ENCODE peak calls at places on chromosomes 6 and 20, in ten cellular contexts. E, W, S, A, D, I, N, K, U and O are unnamed samples.
A peak's percentile ranks its signal among the peaks of the same experiment; 100 is the strongest.

GRCh38 chr6:21005816-21006553 is 471.7 kb downstream of the CDKAL1 start:
- DNase-seq in A (peak; percentile 93), K (peak; percentile 93), I (no peak), S (peak; percentile 67), E (peak; percentile 33), N (peak; percentile 70), W (no peak), U (peak; percentile 7), D (no peak), O (peak; percentile 89)

GRCh38 chr6:53851561-53851960 is 56.8 kb downstream of the LRRC1 start:
- DNase-seq in W (no peak), U (no peak), S (no peak), E (no peak), D (no peak), K (no peak), I (no peak), A (no peak), N (no peak), O (no peak)

GRCh38 chr20:59662856-59663512 is 58.6 kb downstream of the PHACTR3 start:
- DNase-seq in W (no peak), E (no peak), K (no peak), A (no peak), U (no peak), D (no peak), N (no peak), I (no peak), S (no peak), O (no peak)

GRCh38 chr6:130558131-130558530 is 192.3 kb downstream of the TMEM200A start:
- DNase-seq in S (no peak), W (no peak), I (no peak), K (no peak), D (no peak), E (no peak), N (peak; percentile 57), A (peak; percentile 41), U (no peak), O (peak; percentile 12)

GRCh38 chr20:25048519-25048952 is 9.4 kb downstream of the ACSS1 start:
- DNase-seq in E (no peak), I (no peak), W (no peak), U (no peak), K (no peak), D (no peak), N (no peak), S (no peak), A (no peak), O (no peak)

GRCh38 chr6:42230320-42231034 is 12.8 kb upstream of the MRPS10 start:
- DNase-seq in E (peak; percentile 42), U (no peak), N (no peak), S (peak; percentile 50), K (no peak), D (no peak), W (no peak), I (no peak), A (peak; percentile 22), O (no peak)

GRCh38 chr6:40721252-40721936 is 134.2 kb upstream of the LRFN2 start:
- DNase-seq in I (no peak), D (no peak), E (peak; percentile 83), W (no peak), S (no peak), K (no peak), U (no peak), A (no peak), N (peak; percentile 7), O (no peak)

GRCh38 chr6:43432009-43432945 is 4.9 kb downstream of the ABCC10 start:
- DNase-seq in N (no peak), A (no peak), E (no peak), W (no peak), U (no peak), K (no peak), I (no peak), D (no peak), S (no peak), O (no peak)

GRCh38 chr6:30942338-30943060 is 1.7 kb downstream of the MUCL3 start:
- DNase-seq in D (no peak), U (peak; percentile 66), S (peak; percentile 87), N (peak; percentile 82), I (no peak), K (peak; percentile 78), A (peak; percentile 87), E (peak; percentile 34), W (no peak), O (peak; percentile 92)

GRCh38 chr6:111625511-111626331 is 20.0 kb upstream of the TRAF3IP2 start:
- DNase-seq in D (no peak), N (peak; percentile 63), E (peak; percentile 61), A (peak; percentile 44), K (peak; percentile 87), S (no peak), I (peak; percentile 10), W (no peak), U (no peak), O (peak; percentile 73)

GRCh38 chr6:46419576-46420002 is 71.7 kb downstream of the RCAN2 start:
- DNase-seq in K (peak; percentile 48), E (peak; percentile 79), I (peak; percentile 10), S (peak; percentile 71), W (no peak), A (peak; percentile 76), U (peak; percentile 47), N (peak; percentile 94), D (no peak), O (peak; percentile 63)

GRCh38 chr6:42210551-42210950 is 7.1 kb downstream of the MRPS10 start:
- DNase-seq in E (peak; percentile 99), W (no peak), N (no peak), S (no peak), A (no peak), U (no peak), K (no peak), I (no peak), D (no peak), O (peak; percentile 63)

GRCh38 chr20:32045999-32046398 is 6.0 kb upstream of the HCK start:
- DNase-seq in K (no peak), U (no peak), D (no peak), N (no peak), W (no peak), E (no peak), I (no peak), S (no peak), A (no peak), O (no peak)

GRCh38 chr6:41278699-41279405 is 7.6 kb downstream of the TREM1 start:
- DNase-seq in K (peak; percentile 22), U (no peak), W (no peak), I (peak; percentile 66), S (peak; percentile 77), D (peak; percentile 37), A (peak; percentile 63), N (no peak), E (peak; percentile 91), O (peak; percentile 47)

GRCh38 chr20:14264869-14265268 is 72.5 kb downstream of the FLRT3 start:
- DNase-seq in K (peak; percentile 21), N (peak; percentile 57), I (no peak), D (no peak), S (peak; percentile 42), A (peak; percentile 14), W (no peak), U (no peak), E (peak; percentile 51), O (peak; percentile 59)

GRCh38 chr20:19210426-19211155 is 1.9 kb upstream of the SLC24A3 start:
- DNase-seq in I (no peak), K (no peak), W (no peak), E (no peak), D (no peak), N (peak; percentile 80), S (no peak), U (no peak), A (peak; percentile 6), O (peak; percentile 69)

GRCh38 chr6:50305660-50306059 is 255.9 kb upstream of the DEFB112 start:
- DNase-seq in A (no peak), E (no peak), U (no peak), W (no peak), S (no peak), D (no peak), K (no peak), N (no peak), I (no peak), O (no peak)

GRCh38 chr6:137111296-137112066 is 62.0 kb downstream of the IL22RA2 start:
- DNase-seq in D (no peak), W (no peak), S (no peak), K (peak; percentile 6), E (no peak), I (no peak), U (no peak), A (no peak), N (peak; percentile 18), O (peak; percentile 2)

GRCh38 chr6:26175428-26176181 is 88.4 kb downstream of the HFE start:
- DNase-seq in W (no peak), D (peak; percentile 27), I (peak; percentile 53), K (peak; percentile 66), U (no peak), N (peak; percentile 85), S (peak; percentile 80), E (peak; percentile 77), A (peak; percentile 79), O (peak; percentile 72)

GRCh38 chr6:22146581-22147468 is 150.0 kb downstream of the PRL start:
- DNase-seq in S (no peak), I (no peak), A (no peak), E (peak; percentile 91), D (no peak), N (no peak), U (no peak), W (peak; percentile 37), K (peak; percentile 19), O (peak; percentile 49)

GRCh38 chr6:148069256-148069655 is 273.4 kb upstream of the SASH1 start:
- DNase-seq in E (no peak), S (no peak), I (no peak), D (no peak), U (no peak), A (no peak), N (no peak), W (no peak), K (peak; percentile 23), O (peak; percentile 26)

GRCh38 chr20:25541676-25542075 is 43.7 kb downstream of the NINL start:
- DNase-seq in S (no peak), K (peak; percentile 6), U (no peak), I (no peak), N (peak; percentile 44), A (peak; percentile 70), E (peak; percentile 21), D (no peak), W (no peak), O (peak; percentile 55)

GRCh38 chr20:61582196-61582923 is 330.3 kb downstream of the CDH4 start:
- DNase-seq in I (no peak), E (no peak), U (no peak), D (no peak), N (no peak), W (no peak), A (no peak), S (no peak), K (no peak), O (no peak)

GRCh38 chr6:52574709-52575489 is 2.0 kb downstream of the TRAM2 start:
- DNase-seq in N (peak; percentile 82), D (peak; percentile 54), A (peak; percentile 71), S (no peak), K (peak; percentile 67), I (peak; percentile 57), U (no peak), W (no peak), E (no peak), O (peak; percentile 89)

GRCh38 chr6:107185570-107185969 is 70.3 kb upstream of the BEND3 start:
- DNase-seq in U (no peak), S (peak; percentile 38), W (no peak), N (peak; percentile 9), I (no peak), E (peak; percentile 73), D (no peak), K (peak; percentile 6), A (peak; percentile 15), O (peak; percentile 6)

GRCh38 chr20:396619-397431 is 11.3 kb upstream of the RBCK1 start:
- DNase-seq in A (no peak), W (no peak), E (no peak), K (no peak), N (no peak), S (no peak), I (no peak), U (no peak), D (no peak), O (no peak)

GRCh38 chr20:33005132-33005566 is 916 bp upstream of the SUN5 start:
- DNase-seq in N (no peak), K (peak; percentile 5), S (peak; percentile 56), A (peak; percentile 12), E (no peak), I (peak; percentile 8), W (no peak), D (no peak), U (no peak), O (peak; percentile 4)